ENCODE peak calls at places on chromosome 2, in five cellular contexts. S is PC-3, F is HCT116, A is PC-9, Q is SK-N-SH. E is an unnamed sample.
A peak's percentile ranks its signal among the peaks of the same experiment; 100 is the strongest.

GRCh38 chr2:189835855-189836558 is 51.8 kb downstream of the PMS1 start:
- DNase-seq in S (no peak), F (no peak), A (no peak), Q (no peak), E (peak; percentile 30)

GRCh38 chr2:102618452-102619413 is 620 bp upstream of the SLC9A2 start:
- DNase-seq in S (peak; percentile 43), F (peak; percentile 18), A (peak; percentile 64), Q (no peak), E (peak; percentile 36)

GRCh38 chr2:40127890-40128548 is 323.9 kb downstream of the SLC8A1 start:
- DNase-seq in S (peak; percentile 33), F (no peak), A (no peak), Q (no peak), E (peak; percentile 71)

GRCh38 chr2:240130393-240131195 is 5.5 kb downstream of the COPS9 start:
- DNase-seq in S (no peak), F (no peak), A (no peak), Q (no peak), E (no peak)

GRCh38 chr2:45653584-45653983 is 2.1 kb downstream of the PRKCE start:
- DNase-seq in S (no peak), F (no peak), A (no peak), Q (no peak), E (peak; percentile 51)

GRCh38 chr2:175107146-175107545 is 60.9 kb downstream of the ATF2 start:
- DNase-seq in S (no peak), F (no peak), A (peak; percentile 25), Q (no peak), E (no peak)

GRCh38 chr2:55796121-55796520 is 102.5 kb upstream of the PNPT1 start:
- DNase-seq in S (no peak), F (no peak), A (no peak), Q (no peak), E (no peak)

GRCh38 chr2:64738026-64738425 is 84.3 kb upstream of the SERTAD2 start:
- DNase-seq in S (no peak), F (no peak), A (no peak), Q (no peak), E (no peak)

GRCh38 chr2:58035352-58035751 is 11.3 kb upstream of the VRK2 start:
- DNase-seq in S (no peak), F (no peak), A (no peak), Q (no peak), E (no peak)

GRCh38 chr2:182066439-182067061 is 80.9 kb downstream of the PPP1R1C start:
- DNase-seq in S (peak; percentile 88), F (no peak), A (no peak), Q (peak; percentile 8), E (peak; percentile 80)

GRCh38 chr2:37324536-37324785 is 172 bp downstream of the PRKD3 start:
- DNase-seq in S (no peak), F (no peak), A (peak; percentile 48), Q (no peak), E (peak; percentile 86)

GRCh38 chr2:195498176-195498575 is 158.8 kb upstream of the SLC39A10 start:
- DNase-seq in S (peak; percentile 59), F (peak; percentile 33), A (no peak), Q (no peak), E (peak; percentile 29)

GRCh38 chr2:177465400-177466138 is 73.0 kb downstream of the AGPS start:
- DNase-seq in S (no peak), F (no peak), A (no peak), Q (no peak), E (no peak)

GRCh38 chr2:50772607-50773006 is 259.3 kb downstream of the NRXN1 start:
- DNase-seq in S (no peak), F (no peak), A (no peak), Q (no peak), E (no peak)

GRCh38 chr2:28434600-28434989 is 41.9 kb downstream of the FOSL2 start:
- DNase-seq in S (no peak), F (no peak), A (no peak), Q (no peak), E (no peak)

GRCh38 chr2:153595939-153596338 is 117.4 kb upstream of the RPRM start:
- DNase-seq in S (peak; percentile 92), F (peak; percentile 61), A (no peak), Q (no peak), E (no peak)

GRCh38 chr2:218988650-218989049 is 3.7 kb upstream of the FEV start:
- DNase-seq in S (no peak), F (no peak), A (no peak), Q (peak; percentile 12), E (no peak)

GRCh38 chr2:206442516-206442853 is 847 bp upstream of the ADAM23 start:
- DNase-seq in S (no peak), F (no peak), A (no peak), Q (no peak), E (no peak)

GRCh38 chr2:105790467-105791118 is 45.9 kb downstream of the NCK2 start:
- DNase-seq in S (peak; percentile 14), F (no peak), A (no peak), Q (no peak), E (no peak)
- H3K4me2 ChIP-seq in S (no peak overlapping the region), F (peak overlapping the region; percentile 29), A (no peak overlapping the region), Q (peak overlapping the region; percentile 65), E (peak overlapping the region; percentile 73)

GRCh38 chr2:7989823-7990222 is 692.0 kb upstream of the ID2 start:
- DNase-seq in S (no peak), F (no peak), A (no peak), Q (no peak), E (no peak)
- H3K9me2 ChIP-seq in S (no peaks in the 10 kb centered on the region), F (no peaks in the 10 kb centered on the region), A (no peaks in the 10 kb centered on the region), Q (no peaks in the 10 kb centered on the region), E (no peaks in the 10 kb centered on the region)

GRCh38 chr2:237691908-237692600 is 64.7 kb downstream of the LRRFIP1 start:
- DNase-seq in S (peak; percentile 86), F (peak; percentile 73), A (peak; percentile 74), Q (peak; percentile 99), E (peak; percentile 96)

GRCh38 chr2:237692601-237693079 is 65.3 kb downstream of the LRRFIP1 start:
- DNase-seq in S (peak; percentile 25), F (no peak), A (no peak), Q (peak; percentile 58), E (peak; percentile 59)

GRCh38 chr2:237694423-237695194 is 67.2 kb downstream of the LRRFIP1 start:
- DNase-seq in S (no peak), F (no peak), A (no peak), Q (no peak), E (no peak)

GRCh38 chr2:237695201-237695780 is 67.9 kb downstream of the LRRFIP1 start:
- DNase-seq in S (peak; percentile 94), F (peak; percentile 71), A (peak; percentile 97), Q (no peak), E (peak; percentile 95)

DNA sequence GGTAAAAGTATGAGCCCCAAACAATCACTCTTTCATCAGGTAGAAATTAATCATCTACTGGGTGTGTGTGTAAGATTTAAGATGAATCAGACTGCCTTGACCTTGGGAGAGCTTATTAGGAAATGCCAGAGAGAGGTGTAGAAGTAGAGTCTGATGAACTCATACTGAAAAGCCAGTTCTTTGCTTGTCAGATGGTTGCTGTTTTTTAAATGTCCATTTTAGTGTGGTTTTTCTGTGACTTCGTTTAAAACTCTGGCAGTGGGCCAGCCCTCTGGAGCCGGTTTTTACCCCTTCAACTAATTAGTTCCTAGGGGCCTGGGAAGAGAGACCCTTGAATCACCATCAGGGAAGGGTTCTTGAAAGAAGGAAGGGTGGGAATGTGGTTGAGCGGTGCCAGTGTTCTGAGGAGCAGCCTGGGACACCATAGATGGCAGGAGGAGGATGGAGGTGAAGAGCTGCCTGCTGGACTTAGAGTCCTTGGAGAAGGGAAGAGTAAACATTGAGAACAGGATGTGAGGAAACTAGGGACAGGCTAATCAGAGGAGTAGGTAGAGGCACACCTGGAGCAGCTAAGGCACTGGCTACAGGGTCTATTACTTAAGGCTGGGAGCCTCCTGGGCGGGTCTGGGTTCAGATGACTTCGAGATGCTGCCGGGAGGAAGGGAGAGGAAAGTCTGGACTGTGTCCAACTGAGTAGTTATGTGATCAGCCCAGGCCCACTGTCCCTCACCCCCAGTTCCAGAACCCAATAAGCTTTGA is 66.1 kb downstream of the LRRFIP1 start:
- DNase-seq in S (peak; percentile 73), F (no peak), A (peak; percentile 95), Q (no peak), E (peak; percentile 87)
- H3K4me2 ChIP-seq in S (peak overlapping the region; percentile 93), F (peak overlapping the region; percentile 92), A (peak overlapping the region; percentile 99), Q (peak overlapping the region; percentile 84), E (peak overlapping the region; percentile 93)

GRCh38 chr2:128640847-128641360 is 322.2 kb upstream of the HS6ST1 start:
- DNase-seq in S (no peak), F (no peak), A (no peak), Q (no peak), E (no peak)
- H3K9me2 ChIP-seq in S (no peaks in the 10 kb centered on the region), F (no peaks in the 10 kb centered on the region), A (no peaks in the 10 kb centered on the region), Q (no peaks in the 10 kb centered on the region), E (no peaks in the 10 kb centered on the region)

DNA sequence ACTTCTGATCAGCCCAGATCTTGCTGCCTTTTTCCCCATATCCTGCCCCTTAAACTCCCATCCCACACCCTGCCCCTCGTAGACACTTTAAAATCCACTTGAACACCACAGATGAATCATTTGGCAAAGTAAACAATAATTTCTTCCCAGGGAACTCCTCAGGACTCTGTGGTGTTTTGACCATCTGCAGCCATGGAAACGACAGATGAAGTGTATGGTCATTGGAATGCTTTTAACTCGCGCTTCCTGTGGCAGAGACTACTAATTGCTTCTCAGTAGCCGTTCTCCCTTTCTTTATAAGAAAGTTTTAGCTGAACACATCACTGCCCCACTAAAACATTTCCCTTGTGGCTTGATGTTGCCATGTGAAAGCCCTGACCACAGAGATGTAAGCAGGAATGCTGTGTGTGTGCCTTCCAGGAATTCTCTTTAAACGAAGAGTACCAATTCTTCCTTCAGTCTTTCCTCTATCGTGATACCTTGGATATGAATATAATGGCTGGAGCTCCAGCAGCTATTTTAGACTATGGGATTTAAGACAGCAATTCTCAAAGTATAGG is 92.7 kb upstream of the PARD3B start:
- DNase-seq in S (peak; percentile 96), F (peak; percentile 23), A (peak; percentile 95), Q (no peak), E (peak; percentile 98)
- H3K4me2 ChIP-seq in S (peak overlapping the region; percentile 63), F (peak overlapping the region; percentile 37), A (peak overlapping the region; percentile 50), Q (peak overlapping the region; percentile 34), E (peak overlapping the region; percentile 72)